ENCODE peak calls at places on chromosome 13, in ten cellular contexts. B is cardiac fibroblast, T is H1, A is AG09319, Q is NB4, I is dorsolateral prefrontal cortex, K is ascending aorta, Z is fibroblast of lung, R is fibroblast of villous mesenchyme, M is transverse colon. H is an unnamed sample.

GRCh38 chr13:95343944-95344343 is 42.7 kb upstream of the ABCC4 start:
- DNase-seq in M (no peak), T (no peak), A (no peak), Q (no peak), K (no peak), B (peak), I (no peak), R (no peak), Z (no peak), H (peak)

GRCh38 chr13:76882431-76882830 is 3.8 kb downstream of the KCTD12 start:
- DNase-seq in R (peak), K (no peak), A (no peak), B (peak), Z (peak), M (peak), Q (peak), T (no peak), I (no peak), H (peak)

GRCh38 chr13:100195568-100195967 is 106.7 kb downstream of the PCCA start:
- DNase-seq in Z (no peak), A (no peak), Q (no peak), T (no peak), R (no peak), I (no peak), M (no peak), B (no peak), K (no peak), H (no peak)

GRCh38 chr13:20425819-20426219 is 99.8 kb downstream of the CRYL1 start:
- DNase-seq in T (no peak), A (no peak), B (no peak), Z (peak), K (no peak), R (no peak), Q (no peak), I (no peak), M (no peak), H (no peak)

GRCh38 chr13:44401577-44401976 is 28.0 kb downstream of the SERP2 start:
- DNase-seq in B (no peak), R (no peak), K (no peak), A (no peak), M (no peak), I (no peak), T (no peak), Z (no peak), Q (no peak), H (no peak)

GRCh38 chr13:101397742-101398141 is 18.6 kb downstream of the NALCN start:
- DNase-seq in A (no peak), K (no peak), R (peak), Z (peak), Q (no peak), M (no peak), I (no peak), T (no peak), B (peak), H (peak)

GRCh38 chr13:98539655-98540054 is 37.3 kb downstream of the STK24 start:
- DNase-seq in M (no peak), A (no peak), B (no peak), T (no peak), K (no peak), R (peak), Q (no peak), Z (peak), I (no peak), H (no peak)

GRCh38 chr13:100673831-100674362 is 698 bp downstream of the TMTC4 start:
- DNase-seq in B (peak), A (no peak), I (no peak), T (no peak), R (peak), M (peak), Z (peak), Q (peak), K (no peak), H (peak)

GRCh38 chr13:29963086-29963485 is 112.7 kb upstream of the UBL3 start:
- DNase-seq in I (no peak), B (no peak), K (no peak), A (no peak), T (no peak), Z (no peak), M (no peak), Q (no peak), R (no peak), H (no peak)

GRCh38 chr13:45512148-45512498 is 47.4 kb downstream of the COG3 start:
- DNase-seq in A (no peak), R (no peak), Z (peak), I (no peak), T (no peak), M (no peak), B (no peak), Q (no peak), K (no peak), H (no peak)

GRCh38 chr13:49082653-49083536 is 107.2 kb downstream of the FNDC3A start:
- DNase-seq in I (no peak), T (no peak), A (peak), Z (peak), M (no peak), R (peak), B (peak), K (no peak), Q (no peak), H (peak)

GRCh38 chr13:91592050-91593014 is 193.9 kb downstream of the GPC5 start:
- DNase-seq in Z (peak), I (no peak), B (no peak), R (no peak), M (no peak), Q (no peak), A (no peak), K (no peak), T (no peak), H (no peak)

GRCh38 chr13:38914070-38914469 is 76.6 kb downstream of the STOML3 start:
- DNase-seq in Q (no peak), T (no peak), K (no peak), B (no peak), R (no peak), A (no peak), Z (no peak), I (no peak), M (no peak), H (no peak)

GRCh38 chr13:26050568-26051230 is 1.1 kb downstream of the SHISA2 start:
- DNase-seq in M (no peak), Q (no peak), K (no peak), I (peak), A (no peak), Z (peak), B (peak), T (peak), R (no peak), H (no peak)

GRCh38 chr13:24842533-24843278 is 78.7 kb downstream of the RNF17 start:
- DNase-seq in A (no peak), T (no peak), B (no peak), K (no peak), R (no peak), Q (peak), Z (peak), M (no peak), I (no peak), H (no peak)

GRCh38 chr13:99220199-99220931 is 19.7 kb downstream of the UBAC2 start:
- DNase-seq in B (no peak), R (no peak), M (no peak), T (no peak), Z (no peak), Q (peak), I (no peak), A (no peak), K (no peak), H (no peak)

GRCh38 chr13:42041684-42042035 is 6.8 kb upstream of the DGKH start:
- DNase-seq in I (peak), Z (peak), M (peak), K (no peak), R (peak), T (peak), B (peak), A (no peak), Q (peak), H (peak)

GRCh38 chr13:21344662-21345176 is 114.4 kb downstream of the ZDHHC20 start:
- DNase-seq in M (no peak), K (no peak), I (no peak), A (no peak), T (no peak), Z (no peak), B (no peak), R (no peak), Q (peak), H (no peak)

GRCh38 chr13:111403266-111403665 is 82.8 kb downstream of the TEX29 start:
- DNase-seq in B (no peak), Z (no peak), K (no peak), A (no peak), Q (no peak), R (no peak), M (no peak), I (no peak), T (no peak), H (no peak)

GRCh38 chr13:103568314-103568713 is 502.1 kb upstream of the SLC10A2 start:
- DNase-seq in Z (no peak), A (no peak), R (no peak), M (no peak), I (no peak), B (no peak), Q (no peak), T (no peak), K (no peak), H (no peak)

GRCh38 chr13:101572456-101572855 is 120.0 kb downstream of the ITGBL1 start:
- DNase-seq in B (no peak), K (no peak), T (no peak), Z (no peak), Q (no peak), A (no peak), M (no peak), R (no peak), I (no peak), H (no peak)

GRCh38 chr13:37870895-37871550 is 1.5 kb upstream of the TRPC4 start:
- DNase-seq in R (peak), B (peak), I (no peak), M (no peak), Z (peak), A (peak), T (peak), K (no peak), Q (no peak), H (peak)

GRCh38 chr13:59493436-59493965 is 670.2 kb downstream of the DIAPH3 start:
- DNase-seq in R (no peak), Z (no peak), Q (no peak), M (no peak), B (no peak), I (no peak), K (no peak), T (no peak), A (no peak), H (no peak)

GRCh38 chr13:73984949-73985691 is 149.1 kb downstream of the KLF12 start:
- DNase-seq in Z (no peak), A (no peak), B (peak), I (peak), K (no peak), M (no peak), R (no peak), Q (no peak), T (no peak), H (no peak)

GRCh38 chr13:110416131-110416584 is 109.1 kb downstream of the COL4A2 start:
- DNase-seq in A (no peak), Z (no peak), M (no peak), T (no peak), R (peak), I (no peak), Q (no peak), K (no peak), B (peak), H (peak)

GRCh38 chr13:26300140-26300539 is 46.2 kb downstream of the CDK8 start:
- DNase-seq in A (no peak), T (no peak), Q (peak), Z (peak), K (no peak), R (peak), M (no peak), I (no peak), B (peak), H (peak)

GRCh38 chr13:94020833-94021232 is 458.6 kb downstream of the DCT start:
- DNase-seq in K (no peak), Q (no peak), A (no peak), T (no peak), R (no peak), M (no peak), I (no peak), Z (peak), B (no peak), H (peak)

GRCh38 chr13:29125145-29125933 is 305.2 kb downstream of the MTUS2 start:
- DNase-seq in I (no peak), Q (no peak), M (no peak), B (no peak), K (no peak), A (no peak), Z (no peak), R (no peak), T (no peak), H (no peak)

GRCh38 chr13:52713894-52714293 is 25.7 kb downstream of the CNMD start:
- DNase-seq in Q (peak), K (no peak), B (peak), T (no peak), I (peak), M (peak), Z (no peak), A (no peak), R (no peak), H (no peak)

GRCh38 chr13:78610381-78610883 is 7.1 kb upstream of the POU4F1 start:
- DNase-seq in A (no peak), I (no peak), Q (no peak), R (peak), T (no peak), K (no peak), B (peak), M (no peak), Z (peak), H (peak)

GRCh38 chr13:22801402-22802003 is 379.3 kb upstream of the SGCG start:
- DNase-seq in A (no peak), M (no peak), Q (peak), Z (no peak), I (no peak), R (peak), K (no peak), T (no peak), B (peak), H (peak)

GRCh38 chr13:20654156-20654555 is 49.3 kb upstream of the IL17D start:
- DNase-seq in R (peak), M (no peak), Z (peak), B (peak), Q (no peak), A (no peak), I (no peak), K (no peak), T (no peak), H (peak)

GRCh38 chr13:62168891-62169290 is 753.2 kb upstream of the PCDH20 start:
- DNase-seq in Z (no peak), B (no peak), A (no peak), K (no peak), R (no peak), I (no peak), Q (no peak), T (no peak), M (no peak), H (no peak)

GRCh38 chr13:23671902-23672301 is 101.7 kb downstream of the TNFRSF19 start:
- DNase-seq in M (no peak), T (no peak), K (no peak), B (peak), Q (no peak), Z (peak), I (no peak), A (no peak), R (peak), H (no peak)

GRCh38 chr13:92626274-92626673 is 600.3 kb upstream of the GPC6 start:
- DNase-seq in Q (no peak), I (no peak), A (no peak), M (no peak), Z (no peak), B (no peak), K (no peak), T (no peak), R (no peak), H (no peak)

GRCh38 chr13:46905249-46905648 is 8.4 kb upstream of the HTR2A start:
- DNase-seq in T (no peak), R (peak), A (no peak), K (no peak), Z (no peak), Q (peak), M (no peak), B (peak), I (no peak), H (peak)

GRCh38 chr13:28429096-28429495 is 65.8 kb downstream of the FLT1 start:
- DNase-seq in B (no peak), A (no peak), R (no peak), T (no peak), K (no peak), Z (no peak), I (no peak), M (no peak), Q (no peak), H (no peak)

GRCh38 chr13:21719463-21719862 is 48.6 kb downstream of the FGF9 start:
- DNase-seq in I (no peak), B (no peak), A (no peak), T (no peak), Q (no peak), Z (no peak), M (no peak), R (no peak), K (no peak), H (no peak)

GRCh38 chr13:23741879-23742510 is 147.2 kb downstream of the MIPEP start:
- DNase-seq in Q (peak), A (no peak), R (no peak), K (no peak), T (peak), I (no peak), B (no peak), M (no peak), Z (no peak), H (no peak)

GRCh38 chr13:80740076-80740475 is 399.1 kb upstream of the SPRY2 start:
- DNase-seq in Z (no peak), M (no peak), I (no peak), Q (no peak), R (no peak), T (no peak), A (no peak), K (no peak), B (no peak), H (no peak)

GRCh38 chr13:80742027-80742426 is 401.1 kb upstream of the SPRY2 start:
- DNase-seq in K (no peak), T (no peak), I (no peak), Q (no peak), M (no peak), B (no peak), R (peak), A (no peak), Z (no peak), H (no peak)

GRCh38 chr13:80737513-80737912 is 396.6 kb upstream of the SPRY2 start:
- DNase-seq in R (no peak), Z (no peak), Q (no peak), T (no peak), A (no peak), B (no peak), K (no peak), M (no peak), I (no peak), H (no peak)
- TF ChIP-seq CTCF in R (no peak), Z (no peak), Q (no peak), T (no peak), A (no peak), B (no peak), K (no peak), M (no peak), I (no peak), H (no peak)

GRCh38 chr13:67075239-67075638 is 154.9 kb downstream of the PCDH9 start:
- DNase-seq in B (peak), K (no peak), T (no peak), A (no peak), M (no peak), R (peak), Z (no peak), Q (no peak), I (no peak), H (peak)
- TF ChIP-seq CTCF in B (peak), K (no peak), T (no peak), A (peak), M (no peak), R (no peak), Z (peak), Q (no peak), I (peak), H (peak)

DNA sequence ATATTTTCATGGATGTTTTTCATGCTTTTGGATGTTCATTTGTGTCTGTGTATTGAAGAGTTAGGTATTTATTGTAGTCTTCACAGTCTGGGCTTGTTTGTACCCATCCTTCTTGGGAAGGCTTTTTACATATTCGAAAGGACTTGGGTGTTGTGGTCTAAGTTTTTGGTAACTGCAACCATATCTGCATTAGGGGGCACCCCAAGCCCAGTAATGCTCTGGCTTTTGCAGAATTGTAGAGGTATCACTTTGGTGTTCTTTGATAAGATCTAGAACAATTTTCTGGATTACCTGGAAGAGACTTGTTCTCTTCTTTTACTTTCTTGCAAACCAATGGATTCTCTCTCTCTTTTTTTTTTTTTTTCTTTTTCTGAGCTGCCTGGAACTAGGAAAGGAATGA is 581.3 kb downstream of the DACH1 start:
- DNase-seq in K (no peak), Q (peak), T (no peak), Z (no peak), B (no peak), M (no peak), R (peak), A (no peak), I (no peak), H (no peak)
- TF ChIP-seq CTCF in K (no peak), Q (peak), T (peak), Z (peak), B (no peak), M (no peak), R (peak), A (peak), I (no peak), H (no peak)

DNA sequence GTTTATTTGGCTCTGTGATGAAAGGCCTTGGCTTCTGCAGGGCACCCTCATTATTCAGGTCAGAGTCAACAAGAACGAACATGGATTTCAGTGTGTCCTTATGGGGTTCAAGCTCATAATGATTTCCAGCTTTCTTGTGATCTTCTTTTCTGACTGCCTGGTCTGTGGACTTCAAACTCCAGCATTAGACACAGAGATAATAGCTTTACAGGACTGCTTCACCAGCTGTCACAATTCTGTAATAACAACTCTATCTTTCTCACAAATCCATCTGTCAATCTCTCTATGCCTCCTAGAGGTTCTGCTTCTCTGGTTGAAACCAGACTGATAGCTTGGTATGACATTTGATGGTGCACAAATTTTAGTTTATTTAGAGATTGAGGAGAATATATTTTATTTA is 13.1 kb upstream of the SLITRK6 start:
- DNase-seq in A (no peak), Q (no peak), I (no peak), M (no peak), R (no peak), K (no peak), Z (no peak), B (no peak), T (no peak), H (no peak)
- TF ChIP-seq CTCF in A (no peak), Q (no peak), I (no peak), M (no peak), R (no peak), K (no peak), Z (no peak), B (no peak), T (no peak), H (no peak)

GRCh38 chr13:50539791-50540530 is 303.5 kb downstream of the DLEU7 start:
- DNase-seq in A (no peak), Q (no peak), T (no peak), I (no peak), Z (no peak), B (peak), R (no peak), K (no peak), M (no peak), H (no peak)
- TF ChIP-seq CTCF in A (no peak), Q (no peak), T (no peak), I (no peak), Z (no peak), B (no peak), R (no peak), K (no peak), M (no peak), H (no peak)

GRCh38 chr13:43220873-43221578 is 197.6 kb downstream of the DNAJC15 start:
- DNase-seq in R (no peak), Z (no peak), T (no peak), I (no peak), M (no peak), A (no peak), Q (no peak), B (no peak), K (no peak), H (no peak)

GRCh38 chr13:43223206-43223605 is 199.8 kb downstream of the DNAJC15 start:
- DNase-seq in K (no peak), Q (no peak), R (no peak), T (no peak), Z (no peak), M (no peak), A (no peak), B (no peak), I (no peak), H (no peak)

DNA sequence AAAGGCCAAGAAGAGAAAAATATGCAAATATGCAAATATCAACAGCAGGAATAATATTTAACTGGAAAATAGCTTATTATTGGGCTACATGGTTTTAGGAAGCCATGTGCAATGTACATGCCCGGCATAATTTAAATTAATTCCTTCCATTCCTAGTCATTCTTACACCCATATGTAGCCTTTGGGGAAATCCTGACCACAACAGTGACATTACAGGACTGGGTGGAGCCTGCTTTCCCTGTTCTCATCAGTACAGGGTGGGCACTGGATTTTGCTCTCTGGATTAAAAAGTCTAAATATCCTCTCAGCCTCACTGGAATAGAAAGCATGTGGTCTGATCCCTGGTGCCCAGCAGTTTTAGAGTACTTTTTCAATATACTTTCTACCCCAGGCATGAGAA is 198.2 kb downstream of the DNAJC15 start:
- DNase-seq in T (no peak), Q (no peak), A (no peak), Z (no peak), M (no peak), K (no peak), I (no peak), R (no peak), B (no peak), H (no peak)
- TF ChIP-seq CTCF in T (no peak), Q (no peak), A (no peak), Z (no peak), M (no peak), K (no peak), I (no peak), R (no peak), B (no peak), H (no peak)

H was measured in fibroblast of the aortic adventitia.